ENCODE peak calls at places on chromosomes 11 and 22, in eight cellular contexts. Y is CD8-positive, alpha-beta memory T cell; A is mesendoderm; I is lower lobe of right lung; W is fibroblast of lung; B is keratinocyte; G is A549; F is GM23338. S is an unnamed sample.

GRCh38 chr11:116379185-116379828 is 393.5 kb downstream of the BUD13 start:
- DNase-seq in A (peak; percentile 46), W (peak; percentile 17), Y (no peak), B (no peak), F (peak; percentile 79), G (no peak), I (no peak), S (no peak)

GRCh38 chr11:44998051-44998450 is 47.4 kb upstream of the TP53I11 start:
- DNase-seq in Y (no peak), G (no peak), B (no peak), A (no peak), F (no peak), W (no peak), I (no peak), S (no peak)

GRCh38 chr11:32939866-32940265 is 47.3 kb downstream of the QSER1 start:
- DNase-seq in Y (no peak), W (no peak), F (no peak), G (no peak), A (no peak), B (no peak), I (no peak), S (no peak)

GRCh38 chr11:69899957-69900821 is 81.0 kb upstream of the FGF3 start:
- DNase-seq in F (no peak), A (no peak), Y (no peak), B (no peak), G (no peak), I (no peak), W (peak; percentile 28), S (peak; percentile 87)

GRCh38 chr11:108019870-108020540 is 11.3 kb downstream of the CUL5 start:
- DNase-seq in B (no peak), A (peak; percentile 46), W (peak; percentile 14), I (no peak), F (no peak), G (no peak), Y (no peak), S (no peak)

GRCh38 chr11:86523738-86524602 is 148.4 kb downstream of the ME3 start:
- DNase-seq in G (peak; percentile 97), Y (no peak), F (no peak), B (peak; percentile 96), W (peak; percentile 98), I (no peak), A (peak; percentile 92), S (no peak)

GRCh38 chr11:126352934-126353801 is 2.3 kb upstream of the ST3GAL4 start:
- DNase-seq in Y (no peak), I (no peak), F (peak; percentile 57), G (no peak), W (peak; percentile 76), B (peak; percentile 90), A (peak; percentile 88), S (no peak)

GRCh38 chr22:45997077-45997774 is 20.3 kb upstream of the WNT7B start:
- DNase-seq in W (peak; percentile 97), I (peak; percentile 86), F (peak; percentile 37), G (no peak), A (peak; percentile 48), Y (no peak), B (no peak), S (peak; percentile 98)

GRCh38 chr22:47623740-47624103 is 861.3 kb downstream of the TBC1D22A start:
- DNase-seq in G (no peak), I (no peak), F (no peak), W (no peak), B (no peak), Y (no peak), A (no peak), S (no peak)

GRCh38 chr11:70732493-70733206 is 334.3 kb downstream of the CTTN start:
- DNase-seq in G (no peak), I (peak; percentile 33), F (no peak), A (no peak), B (no peak), Y (no peak), W (no peak), S (peak; percentile 61)

GRCh38 chr11:64650923-64651523 is 60.0 kb downstream of the SLC22A12 start:
- DNase-seq in Y (no peak), I (no peak), W (peak; percentile 14), A (peak; percentile 63), F (peak; percentile 78), B (no peak), G (peak; percentile 63), S (peak; percentile 39)

GRCh38 chr11:35084817-35085424 is 54.0 kb upstream of the CD44 start:
- DNase-seq in W (no peak), G (no peak), B (no peak), F (no peak), Y (no peak), I (no peak), A (no peak), S (no peak)

GRCh38 chr11:44774131-44774530 is 47.4 kb downstream of the TSPAN18 start:
- DNase-seq in Y (no peak), A (peak; percentile 78), B (no peak), I (no peak), G (no peak), F (peak; percentile 47), W (no peak), S (no peak)

GRCh38 chr22:44995282-44995597 is 14.6 kb downstream of the PHF21B start:
- DNase-seq in I (no peak), A (peak; percentile 14), F (no peak), Y (no peak), G (no peak), B (no peak), W (no peak), S (no peak)

DNA sequence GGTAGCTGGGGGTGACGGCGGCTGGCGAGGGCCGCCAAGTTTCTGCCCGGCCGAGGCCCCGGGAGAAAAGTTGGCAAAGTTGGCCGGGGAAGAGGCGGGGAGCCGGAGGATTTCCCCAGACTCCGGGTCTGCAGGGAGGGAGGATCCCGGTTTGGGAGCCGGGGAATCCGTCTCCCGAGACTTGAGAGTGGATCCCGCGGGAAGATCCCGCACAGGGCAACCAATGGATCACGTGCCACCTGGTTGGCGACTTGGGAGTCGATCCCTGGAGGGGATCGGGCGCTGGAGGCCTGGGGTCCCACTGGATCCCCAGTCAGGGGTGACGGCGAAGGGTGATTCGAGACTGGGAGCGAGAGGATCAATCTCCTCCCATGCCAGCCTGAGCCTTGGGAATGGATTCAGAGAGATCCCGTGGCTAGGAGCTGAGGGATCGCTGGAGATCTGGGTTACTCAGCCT is 349 bp downstream of the KIAA1671 start:
- DNase-seq in G (peak; percentile 73), A (peak; percentile 93), W (peak; percentile 47), Y (no peak), I (peak; percentile 76), B (no peak), F (peak; percentile 88), S (peak; percentile 86)
- H3K27ac ChIP-seq in G (peak overlapping the region; percentile 93), A (peak overlapping the region; percentile 39), W (no peak overlapping the region), Y (no peak overlapping the region), I (peak overlapping the region; percentile 79), B (peak overlapping the region; percentile 93), F (peak overlapping the region; percentile 89), S (peak overlapping the region; percentile 93)

DNA sequence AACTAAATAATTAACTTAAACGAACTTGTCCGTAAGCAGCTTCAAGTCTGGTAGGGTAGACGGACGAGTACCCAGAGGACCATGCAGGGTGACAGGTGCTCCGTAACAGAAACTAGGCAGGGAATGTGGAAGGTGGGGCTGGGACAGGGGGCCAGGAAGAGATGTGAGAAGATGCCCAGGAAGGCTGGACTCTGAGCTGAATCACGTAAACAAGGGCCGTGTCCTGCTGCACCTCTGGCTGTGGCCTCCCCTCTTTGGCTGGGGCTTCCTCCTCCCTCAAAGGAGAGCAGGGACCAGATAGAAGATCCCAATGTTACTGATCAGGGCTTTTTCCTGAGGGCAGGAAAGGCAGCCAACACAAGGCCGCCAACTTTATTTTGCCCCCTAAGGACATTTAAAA is 47.9 kb downstream of the PACSIN2 start:
- DNase-seq in I (no peak), B (no peak), Y (no peak), F (no peak), W (no peak), G (no peak), A (no peak), S (no peak)
- H3K4me1 ChIP-seq in I (peaks cover 41% of the 10 kb centered on the region), B (peaks cover 27% of the 10 kb centered on the region), Y (peaks cover 10% of the 10 kb centered on the region), F (peaks cover 29% of the 10 kb centered on the region), W (peaks cover 3% of the 10 kb centered on the region), G (peaks cover 46% of the 10 kb centered on the region), A (peaks cover 16% of the 10 kb centered on the region), S (peaks cover 9% of the 10 kb centered on the region)

GRCh38 chr11:79623375-79623774 is 182.5 kb upstream of the TENM4 start:
- DNase-seq in F (no peak), G (no peak), W (no peak), B (no peak), A (no peak), I (no peak), Y (no peak), S (no peak)
- H3K27ac ChIP-seq in F (no peak overlapping the region), G (no peak overlapping the region), W (no peak overlapping the region), B (no peak overlapping the region), A (no peak overlapping the region), I (no peak overlapping the region), Y (no peak overlapping the region), S (no peak overlapping the region)

GRCh38 chr11:11208994-11209393 is 144.1 kb downstream of the CSNK2A3 start:
- DNase-seq in A (no peak), B (no peak), F (no peak), W (no peak), Y (no peak), G (no peak), I (no peak), S (no peak)
- H3K4me1 ChIP-seq in A (no peaks in the 10 kb centered on the region), B (peaks cover 12% of the 10 kb centered on the region), F (no peaks in the 10 kb centered on the region), W (no peaks in the 10 kb centered on the region), Y (no peaks in the 10 kb centered on the region), G (no peaks in the 10 kb centered on the region), I (no peaks in the 10 kb centered on the region), S (no peaks in the 10 kb centered on the region)

GRCh38 chr22:21687685-21688259 is 22.0 kb downstream of the PPIL2 start:
- DNase-seq in A (no peak), W (no peak), Y (no peak), G (no peak), I (no peak), F (no peak), B (no peak), S (no peak)

GRCh38 chr22:21691773-21692172 is 26.0 kb downstream of the PPIL2 start:
- DNase-seq in I (peak; percentile 35), Y (no peak), A (no peak), F (no peak), G (no peak), B (no peak), W (no peak), S (no peak)

GRCh38 chr22:21688341-21688705 is 22.5 kb downstream of the PPIL2 start:
- DNase-seq in B (no peak), G (no peak), Y (no peak), W (no peak), A (no peak), I (no peak), F (no peak), S (no peak)

GRCh38 chr22:21688706-21689381 is 23.0 kb downstream of the PPIL2 start:
- DNase-seq in Y (no peak), I (no peak), F (no peak), B (no peak), A (no peak), W (no peak), G (no peak), S (no peak)

GRCh38 chr22:21690401-21690801 is 24.6 kb downstream of the PPIL2 start:
- DNase-seq in G (no peak), A (no peak), W (no peak), I (no peak), Y (no peak), F (no peak), B (no peak), S (no peak)
- H3K27ac ChIP-seq in G (no peak overlapping the region), A (no peak overlapping the region), W (no peak overlapping the region), I (no peak overlapping the region), Y (no peak overlapping the region), F (no peak overlapping the region), B (no peak overlapping the region), S (no peak overlapping the region)